ENCODE peak calls at places on chromosome 9, in six cellular contexts. One of them, this sample, is unnamed.

GRCh38 chr9:134488901-134489280 is 152.7 kb upstream of the COL5A1 start:
- DNase-seq in NCI-H187 treated with DMSO at 0.1 percent for 48 hours: no peak
- DNase-seq in lung: no peak
- DNase-seq in ELR: no peak
- DNase-seq in fibroblast of villous mesenchyme: no peak
- DNase-seq in SK-N-SH: peak; percentile 34
- DNase-seq in this sample: no peak

GRCh38 chr9:108654566-108654965 is 201.2 kb downstream of the ACTL7B start:
- DNase-seq in NCI-H187 treated with DMSO at 0.1 percent for 48 hours: no peak
- DNase-seq in fibroblast of villous mesenchyme: peak; percentile 60
- DNase-seq in ELR: peak; percentile 34
- DNase-seq in lung: no peak
- DNase-seq in SK-N-SH: no peak
- DNase-seq in this sample: no peak

GRCh38 chr9:116451500-116451899 is 235.6 kb upstream of the TRIM32 start:
- DNase-seq in SK-N-SH: no peak
- DNase-seq in ELR: no peak
- DNase-seq in lung: no peak
- DNase-seq in NCI-H187 treated with DMSO at 0.1 percent for 48 hours: no peak
- DNase-seq in fibroblast of villous mesenchyme: no peak
- DNase-seq in this sample: no peak

GRCh38 chr9:75979362-75979761 is 88.9 kb downstream of the PCSK5 start:
- DNase-seq in ELR: peak; percentile 1
- DNase-seq in SK-N-SH: no peak
- DNase-seq in fibroblast of villous mesenchyme: peak; percentile 12
- DNase-seq in lung: no peak
- DNase-seq in NCI-H187 treated with DMSO at 0.1 percent for 48 hours: no peak
- DNase-seq in this sample: no peak

GRCh38 chr9:471320-471719 is 256.7 kb downstream of the DOCK8 start:
- DNase-seq in lung: no peak
- DNase-seq in fibroblast of villous mesenchyme: no peak
- DNase-seq in ELR: no peak
- DNase-seq in SK-N-SH: no peak
- DNase-seq in NCI-H187 treated with DMSO at 0.1 percent for 48 hours: no peak
- DNase-seq in this sample: no peak

GRCh38 chr9:129580211-129580915 is 40.5 kb downstream of the C9orf50 start:
- DNase-seq in lung: no peak
- DNase-seq in SK-N-SH: no peak
- DNase-seq in fibroblast of villous mesenchyme: no peak
- DNase-seq in NCI-H187 treated with DMSO at 0.1 percent for 48 hours: no peak
- DNase-seq in ELR: no peak
- DNase-seq in this sample: no peak

GRCh38 chr9:98867109-98867433 is 59.6 kb downstream of the GALNT12 start:
- DNase-seq in ELR: no peak
- DNase-seq in fibroblast of villous mesenchyme: no peak
- DNase-seq in SK-N-SH: no peak
- DNase-seq in NCI-H187 treated with DMSO at 0.1 percent for 48 hours: no peak
- DNase-seq in lung: no peak
- DNase-seq in this sample: no peak

GRCh38 chr9:26882154-26882553 is 10.4 kb downstream of the CAAP1 start:
- DNase-seq in lung: no peak
- DNase-seq in SK-N-SH: no peak
- DNase-seq in ELR: no peak
- DNase-seq in NCI-H187 treated with DMSO at 0.1 percent for 48 hours: no peak
- DNase-seq in fibroblast of villous mesenchyme: no peak
- DNase-seq in this sample: no peak

GRCh38 chr9:90271707-90272106 is 370.9 kb downstream of the DIRAS2 start:
- DNase-seq in fibroblast of villous mesenchyme: no peak
- DNase-seq in ELR: no peak
- DNase-seq in SK-N-SH: no peak
- DNase-seq in lung: no peak
- DNase-seq in NCI-H187 treated with DMSO at 0.1 percent for 48 hours: no peak
- DNase-seq in this sample: no peak

GRCh38 chr9:13688223-13688989 is 408.9 kb upstream of the MPDZ start:
- DNase-seq in ELR: no peak
- DNase-seq in fibroblast of villous mesenchyme: no peak
- DNase-seq in NCI-H187 treated with DMSO at 0.1 percent for 48 hours: no peak
- DNase-seq in SK-N-SH: no peak
- DNase-seq in lung: no peak
- DNase-seq in this sample: no peak

GRCh38 chr9:18611946-18612345 is 138.0 kb downstream of the ADAMTSL1 start:
- DNase-seq in lung: no peak
- DNase-seq in NCI-H187 treated with DMSO at 0.1 percent for 48 hours: no peak
- DNase-seq in SK-N-SH: no peak
- DNase-seq in ELR: no peak
- DNase-seq in fibroblast of villous mesenchyme: no peak
- DNase-seq in this sample: no peak

GRCh38 chr9:86368871-86369521 is 14.8 kb upstream of the TUT7 start:
- DNase-seq in lung: no peak
- DNase-seq in NCI-H187 treated with DMSO at 0.1 percent for 48 hours: no peak
- DNase-seq in ELR: peak; percentile 90
- DNase-seq in SK-N-SH: no peak
- DNase-seq in fibroblast of villous mesenchyme: peak; percentile 92
- DNase-seq in this sample: no peak

This sample was measured in right atrium auricular region.